ENCODE peak calls at places on chromosome 12, in nine cellular contexts. V, R, D, N, H, Y, B, G and J are unnamed samples.

GRCh38 chr12:34406996-34407300 is 384.7 kb downstream of the ALG10 start:
- DNase-seq in V (no peak), Y (peak; percentile 5), B (no peak), G (no peak), N (no peak), R (peak; percentile 57), D (no peak), H (no peak), J (no peak)

GRCh38 chr12:124422142-124422569 is 127.3 kb downstream of the RFLNA start:
- DNase-seq in H (peak; percentile 17), B (no peak), Y (peak; percentile 74), V (no peak), D (no peak), N (no peak), G (no peak), R (no peak), J (no peak)

GRCh38 chr12:92769124-92769901 is 66.5 kb downstream of the PLEKHG7 start:
- DNase-seq in Y (no peak), N (no peak), D (no peak), H (no peak), V (peak; percentile 37), G (no peak), R (no peak), B (no peak), J (no peak)

GRCh38 chr12:93116632-93117031 is 187.5 kb upstream of the EEA1 start:
- DNase-seq in B (no peak), H (no peak), D (no peak), N (no peak), G (no peak), R (no peak), V (peak; percentile 22), Y (peak; percentile 57), J (no peak)

GRCh38 chr12:857611-858010 is 91.9 kb downstream of the RAD52 start:
- DNase-seq in V (peak; percentile 82), N (peak; percentile 73), G (no peak), Y (no peak), B (peak; percentile 82), R (no peak), D (no peak), H (no peak), J (no peak)

GRCh38 chr12:44294649-44295048 is 458.8 kb downstream of the TMEM117 start:
- DNase-seq in N (no peak), R (no peak), D (no peak), V (no peak), B (no peak), H (no peak), Y (no peak), G (no peak), J (no peak)

GRCh38 chr12:32666510-32666909 is 12.6 kb upstream of the DNM1L start:
- DNase-seq in V (peak; percentile 22), N (no peak), R (no peak), H (no peak), Y (no peak), G (no peak), D (no peak), B (no peak), J (no peak)

GRCh38 chr12:10111451-10111850 is 12.7 kb upstream of the CLEC1A start:
- DNase-seq in D (no peak), G (no peak), R (peak; percentile 66), H (no peak), B (no peak), N (no peak), Y (no peak), V (no peak), J (no peak)

GRCh38 chr12:69274861-69275260 is 35.5 kb downstream of the CPSF6 start:
- DNase-seq in D (no peak), R (no peak), N (no peak), Y (no peak), H (no peak), V (peak; percentile 61), B (peak; percentile 48), G (no peak), J (no peak)

GRCh38 chr12:69269736-69270135 is 30.4 kb downstream of the CPSF6 start:
- DNase-seq in D (no peak), B (no peak), V (no peak), R (no peak), H (no peak), Y (no peak), N (no peak), G (no peak), J (no peak)

GRCh38 chr12:69275471-69275891 is 36.1 kb downstream of the CPSF6 start:
- DNase-seq in V (peak; percentile 22), N (no peak), R (no peak), Y (no peak), G (peak; percentile 16), H (no peak), B (no peak), D (no peak), J (peak; percentile 20)

DNA sequence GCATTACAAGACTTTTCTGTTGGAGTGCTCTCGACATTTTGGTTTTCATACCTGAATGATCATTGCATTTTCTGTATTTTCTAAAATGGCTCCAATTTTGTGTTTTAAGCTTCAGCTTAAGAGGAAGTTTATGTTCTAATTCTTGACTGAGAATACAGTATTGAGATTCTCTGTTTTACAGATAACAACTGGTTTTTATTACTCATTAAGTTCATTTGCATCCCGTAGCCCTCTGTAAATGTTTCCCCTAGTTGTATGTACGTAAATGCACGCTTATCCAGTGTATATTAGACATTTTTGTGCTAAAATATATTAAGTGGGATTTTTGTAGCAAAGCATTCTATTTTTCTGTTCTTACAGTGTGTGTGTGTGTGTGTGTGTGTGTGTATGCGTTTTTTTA is 33.1 kb downstream of the CPSF6 start:
- DNase-seq in R (no peak), N (no peak), V (no peak), G (no peak), Y (no peak), B (no peak), H (no peak), D (no peak), J (no peak)
- H3K27ac ChIP-seq in R (no peak overlapping the region), N (no peak overlapping the region), V (no peak overlapping the region), G (no peak overlapping the region), Y (no peak overlapping the region), B (no peak overlapping the region), H (no peak overlapping the region), D (no peak overlapping the region), J (no peak overlapping the region)

GRCh38 chr12:50353404-50353803 is 43.0 kb downstream of the FAM186A start:
- DNase-seq in N (no peak), H (no peak), R (no peak), Y (no peak), B (no peak), V (no peak), D (no peak), G (no peak), J (no peak)

GRCh38 chr12:50355365-50355764 is 41.0 kb downstream of the FAM186A start:
- DNase-seq in G (no peak), R (no peak), B (no peak), H (no peak), D (no peak), Y (no peak), V (no peak), N (no peak), J (no peak)

GRCh38 chr12:50351120-50352043 is 45.0 kb downstream of the FAM186A start:
- DNase-seq in V (no peak), R (no peak), Y (no peak), B (no peak), G (no peak), H (no peak), N (no peak), D (no peak), J (no peak)

GRCh38 chr12:50353869-50354593 is 42.4 kb downstream of the FAM186A start:
- DNase-seq in Y (no peak), N (no peak), G (no peak), H (no peak), V (peak; percentile 20), B (peak; percentile 34), D (no peak), R (no peak), J (peak; percentile 14)

DNA sequence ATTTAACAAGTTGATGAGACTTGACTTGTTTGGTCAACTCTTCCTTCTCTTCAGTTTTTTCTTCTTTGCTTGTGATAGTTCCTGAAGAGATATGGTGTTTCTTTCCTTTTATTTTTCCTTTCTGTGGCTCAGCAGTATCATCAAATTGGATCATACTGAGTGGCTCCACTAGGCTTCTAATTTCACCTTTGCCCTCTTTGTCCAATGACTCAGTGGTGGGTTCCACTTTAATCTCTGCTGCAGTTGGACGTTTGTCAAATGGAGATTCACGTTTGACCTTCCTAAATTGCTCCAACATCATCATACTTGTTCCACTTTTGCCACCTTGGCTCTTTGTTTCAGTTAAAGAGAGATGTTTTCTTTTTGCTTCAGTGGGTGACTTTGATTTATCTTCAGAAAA is 41.5 kb downstream of the FAM186A start:
- DNase-seq in Y (no peak), N (no peak), D (no peak), R (no peak), H (no peak), V (no peak), B (no peak), G (no peak), J (no peak)
- H3K4me3 ChIP-seq in Y (no peak overlapping the region), N (no peak overlapping the region), D (no peak overlapping the region), R (no peak overlapping the region), H (no peak overlapping the region), V (no peak overlapping the region), B (no peak overlapping the region), G (no peak overlapping the region), J (no peak overlapping the region)

DNA sequence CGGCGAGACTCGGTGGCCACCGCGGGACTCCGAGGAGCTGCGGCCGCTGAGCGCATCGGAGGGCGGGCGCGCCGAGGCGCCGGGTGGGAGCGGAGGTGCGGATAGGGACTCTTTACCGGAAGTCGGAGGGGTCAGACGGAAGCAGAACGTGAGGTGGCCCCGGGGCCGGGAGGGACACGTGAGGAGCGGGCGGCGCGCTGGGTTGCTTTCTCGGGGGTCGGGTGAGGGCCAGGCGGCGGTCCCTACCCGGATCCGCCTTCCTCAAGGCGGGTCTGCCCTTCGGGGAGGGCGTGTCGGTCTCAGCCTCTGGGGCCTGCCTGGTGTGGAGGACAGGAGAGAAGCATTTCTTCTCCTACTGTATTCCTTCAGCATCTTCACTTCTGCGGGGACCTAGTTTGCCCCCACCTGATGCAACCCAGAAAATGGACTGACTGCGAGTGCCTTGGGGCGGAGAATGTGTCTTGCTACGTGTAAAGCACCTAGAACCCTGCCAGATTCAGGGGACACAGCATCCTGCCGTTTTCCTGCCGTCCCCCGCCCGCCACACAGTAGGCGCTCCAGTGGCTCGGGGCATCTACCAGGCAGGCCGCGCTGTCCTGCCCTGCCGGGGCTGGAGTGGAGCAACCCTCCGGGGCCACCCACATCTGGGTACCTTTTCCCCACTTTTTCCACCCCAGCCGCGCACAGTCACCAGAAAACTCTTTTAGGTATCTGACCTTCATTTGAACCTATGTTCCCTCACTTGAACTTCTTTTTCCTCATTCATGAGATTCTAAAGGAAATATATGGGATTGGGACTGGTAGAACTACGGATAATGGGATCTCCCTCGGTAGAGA is 562 bp upstream of the ATXN2 start:
- DNase-seq in R (peak; percentile 96), Y (peak; percentile 90), G (peak; percentile 83), B (peak; percentile 95), N (peak; percentile 81), V (peak; percentile 95), D (peak; percentile 69), H (no peak), J (peak; percentile 90)
- H3K27ac ChIP-seq in R (peak overlapping the region; percentile 83), Y (peak overlapping the region; percentile 96), G (peak overlapping the region; percentile 80), B (peak overlapping the region; percentile 98), N (peak overlapping the region; percentile 98), V (peak overlapping the region; percentile 96), D (peak overlapping the region; percentile 94), H (peak overlapping the region; percentile 88), J (peak overlapping the region; percentile 73)

GRCh38 chr12:96396914-96397313 is 3.3 kb downstream of the CDK17 start:
- DNase-seq in Y (no peak), D (no peak), B (no peak), H (no peak), R (no peak), G (no peak), N (no peak), V (no peak), J (no peak)

GRCh38 chr12:96395236-96395635 is 5.0 kb downstream of the CDK17 start:
- DNase-seq in G (no peak), B (no peak), V (peak; percentile 23), H (no peak), N (no peak), Y (no peak), R (no peak), D (no peak), J (no peak)

GRCh38 chr12:96398422-96399080 is 1.7 kb downstream of the CDK17 start:
- DNase-seq in H (no peak), D (no peak), N (no peak), Y (no peak), R (no peak), G (no peak), B (peak; percentile 39), V (no peak), J (peak; percentile 9)

GRCh38 chr12:96397756-96398421 is 2.4 kb downstream of the CDK17 start:
- DNase-seq in V (peak; percentile 68), Y (no peak), R (no peak), D (no peak), B (peak; percentile 57), H (no peak), N (no peak), G (no peak), J (no peak)

DNA sequence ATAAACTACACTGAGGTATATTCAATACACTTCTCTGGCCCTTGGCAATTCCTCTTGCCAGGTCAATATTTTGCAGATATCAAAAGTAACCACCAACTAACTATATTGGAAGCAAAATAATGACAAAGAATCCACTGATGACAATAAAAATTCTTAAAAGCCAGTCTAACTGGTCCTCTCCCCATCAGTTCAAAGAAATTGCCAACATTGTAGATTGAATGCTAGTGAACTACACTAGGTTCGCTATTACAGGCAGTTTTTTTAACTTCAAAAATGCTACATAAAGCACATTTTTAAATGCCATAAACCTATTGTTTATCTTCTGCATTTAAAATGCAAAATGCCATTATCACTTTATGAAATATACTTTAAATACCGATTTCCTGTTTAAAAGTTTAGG is 4.0 kb downstream of the CDK17 start:
- DNase-seq in H (no peak), V (no peak), D (no peak), B (no peak), Y (no peak), N (no peak), G (no peak), R (no peak), J (no peak)
- H3K4me3 ChIP-seq in H (no peak overlapping the region), V (peak overlapping the region; percentile 95), D (no peak overlapping the region), B (no peak overlapping the region), Y (no peak overlapping the region), N (no peak overlapping the region), G (no peak overlapping the region), R (no peak overlapping the region), J (peak overlapping the region; percentile 13)